ENCODE peak calls at places on chromosome 19, in four cellular contexts. Q is mucosa of gallbladder, Z is DMS53, B is iris pigment epithelial cell. X is an unnamed sample.

GRCh38 chr19:1776606-1777147 is 23.4 kb downstream of the ONECUT3 start:
- DNase-seq in Z (no peak), Q (no peak), B (no peak), X (no peak)

GRCh38 chr19:1507192-1507660 is 5.6 kb downstream of the ADAMTSL5 start:
- DNase-seq in Z (no peak), B (no peak), Q (no peak), X (no peak)

GRCh38 chr19:38658462-38659306 is 11.2 kb downstream of the ACTN4 start:
- DNase-seq in B (peak), Z (peak), Q (peak), X (peak)

GRCh38 chr19:31625575-31625974 is 276.3 kb upstream of the TSHZ3 start:
- DNase-seq in Q (no peak), Z (no peak), B (no peak), X (no peak)

GRCh38 chr19:50668416-50669318 is 19.4 kb downstream of the C19orf81 start:
- DNase-seq in Q (no peak), B (no peak), Z (no peak), X (no peak)

GRCh38 chr19:36051236-36051635 is 2.8 kb downstream of the THAP8 start:
- DNase-seq in B (peak), Z (peak), Q (no peak), X (no peak)

GRCh38 chr19:33134571-33135041 is 2.7 kb downstream of the WDR88 start:
- DNase-seq in Z (peak), Q (no peak), B (no peak), X (no peak)

GRCh38 chr19:40673377-40673776 is 17.1 kb downstream of the NUMBL start:
- DNase-seq in Z (no peak), Q (no peak), B (no peak), X (no peak)

GRCh38 chr19:38793186-38793585 is 4.2 kb downstream of the LGALS7B start:
- DNase-seq in Z (no peak), Q (no peak), B (peak), X (no peak)

GRCh38 chr19:34962945-34963530 is 991 bp downstream of the ZNF792 start:
- DNase-seq in Q (no peak), Z (no peak), B (peak), X (peak)

GRCh38 chr19:53865523-53865917 is 2.2 kb upstream of the MYADM start:
- DNase-seq in B (no peak), Q (no peak), Z (no peak), X (no peak)

GRCh38 chr19:38072776-38073411 is 151.1 kb downstream of the DPF1 start:
- DNase-seq in B (no peak), Z (no peak), Q (no peak), X (no peak)

GRCh38 chr19:18839465-18840287 is 7.9 kb downstream of the UPF1 start:
- DNase-seq in Z (no peak), Q (no peak), B (peak), X (no peak)

GRCh38 chr19:23597661-23598060 is 89.4 kb downstream of the ZNF675 start:
- DNase-seq in Q (no peak), B (no peak), Z (no peak), X (no peak)

GRCh38 chr19:35592226-35592625 is 6.3 kb downstream of the PMIS2 start:
- DNase-seq in B (peak), Q (peak), Z (peak), X (no peak)

GRCh38 chr19:3073159-3073563 is 10.9 kb upstream of the TLE5 start:
- DNase-seq in B (peak), Q (no peak), Z (peak), X (peak)

GRCh38 chr19:35302446-35302845 is 10.5 kb downstream of the MAG start:
- DNase-seq in Q (no peak), B (no peak), Z (no peak), X (no peak)

GRCh38 chr19:37251308-37252229 is 33.6 kb downstream of the ZNF383 start:
- DNase-seq in Q (peak), Z (peak), B (peak), X (peak)

GRCh38 chr19:2440515-2440914 is 13.1 kb upstream of the TIMM13 start:
- DNase-seq in Q (no peak), B (no peak), Z (no peak), X (no peak)

GRCh38 chr19:38657633-38658222 is 10.3 kb downstream of the ACTN4 start:
- DNase-seq in Z (peak), B (peak), Q (no peak), X (no peak)

GRCh38 chr19:10871711-10872550 is 578 bp downstream of the CARM1 start:
- DNase-seq in B (no peak), Z (peak), Q (no peak), X (peak)

GRCh38 chr19:33953023-33953422 is 156.4 kb downstream of the KCTD15 start:
- DNase-seq in Z (no peak), B (no peak), Q (no peak), X (no peak)